ENCODE peak calls at places on chromosomes 13 and 19, in seven cellular contexts. One of them, this sample, is unnamed.

GRCh38 chr13:23583491-23583890 is 13.3 kb downstream of the TNFRSF19 start:
- DNase-seq in adipocyte: no peak
- DNase-seq in C1 segment of cervical spinal cord: no peak
- DNase-seq in nucleus accumbens: no peak
- DNase-seq in iris pigment epithelial cell: no peak
- DNase-seq in cardiac muscle cell: peak
- DNase-seq in neural crest cell: no peak
- DNase-seq in this sample: no peak

GRCh38 chr13:50936681-50937080 is 27.1 kb downstream of the RNASEH2B start:
- DNase-seq in iris pigment epithelial cell: peak
- DNase-seq in C1 segment of cervical spinal cord: no peak
- DNase-seq in cardiac muscle cell: peak
- DNase-seq in neural crest cell: no peak
- DNase-seq in adipocyte: peak
- DNase-seq in nucleus accumbens: no peak
- DNase-seq in this sample: no peak

GRCh38 chr13:72290962-72291681 is 424.1 kb upstream of the DACH1 start:
- DNase-seq in cardiac muscle cell: peak
- DNase-seq in neural crest cell: no peak
- DNase-seq in C1 segment of cervical spinal cord: no peak
- DNase-seq in adipocyte: peak
- DNase-seq in nucleus accumbens: no peak
- DNase-seq in iris pigment epithelial cell: peak
- DNase-seq in this sample: no peak

GRCh38 chr19:3668331-3669133 is 31.7 kb downstream of the PIP5K1C start:
- DNase-seq in neural crest cell: no peak
- DNase-seq in nucleus accumbens: no peak
- DNase-seq in cardiac muscle cell: peak
- DNase-seq in C1 segment of cervical spinal cord: no peak
- DNase-seq in iris pigment epithelial cell: peak
- DNase-seq in adipocyte: peak
- DNase-seq in this sample: peak

GRCh38 chr19:12450817-12451216 is 10.0 kb upstream of the ZNF443 start:
- DNase-seq in iris pigment epithelial cell: peak
- DNase-seq in neural crest cell: no peak
- DNase-seq in nucleus accumbens: no peak
- DNase-seq in adipocyte: no peak
- DNase-seq in cardiac muscle cell: no peak
- DNase-seq in C1 segment of cervical spinal cord: no peak
- DNase-seq in this sample: no peak

GRCh38 chr13:23617551-23618014 is 47.4 kb downstream of the TNFRSF19 start:
- DNase-seq in C1 segment of cervical spinal cord: no peak
- DNase-seq in nucleus accumbens: no peak
- DNase-seq in adipocyte: peak
- DNase-seq in iris pigment epithelial cell: peak
- DNase-seq in neural crest cell: no peak
- DNase-seq in cardiac muscle cell: peak
- DNase-seq in this sample: no peak

GRCh38 chr13:90968510-90968909 is 379.0 kb upstream of the MIR17HG start:
- DNase-seq in nucleus accumbens: no peak
- DNase-seq in neural crest cell: peak
- DNase-seq in iris pigment epithelial cell: peak
- DNase-seq in C1 segment of cervical spinal cord: no peak
- DNase-seq in adipocyte: peak
- DNase-seq in cardiac muscle cell: peak
- DNase-seq in this sample: no peak

GRCh38 chr13:59641758-59642157 is 522.0 kb downstream of the DIAPH3 start:
- DNase-seq in adipocyte: peak
- DNase-seq in iris pigment epithelial cell: no peak
- DNase-seq in C1 segment of cervical spinal cord: no peak
- DNase-seq in cardiac muscle cell: peak
- DNase-seq in nucleus accumbens: no peak
- DNase-seq in neural crest cell: no peak
- DNase-seq in this sample: no peak

GRCh38 chr13:97308735-97309429 is 86.7 kb downstream of the MBNL2 start:
- DNase-seq in C1 segment of cervical spinal cord: no peak
- DNase-seq in nucleus accumbens: no peak
- DNase-seq in neural crest cell: no peak
- DNase-seq in iris pigment epithelial cell: no peak
- DNase-seq in adipocyte: peak
- DNase-seq in cardiac muscle cell: no peak
- DNase-seq in this sample: no peak

GRCh38 chr19:50711196-50711595 is 8.4 kb downstream of the SHANK1 start:
- DNase-seq in C1 segment of cervical spinal cord: no peak
- DNase-seq in adipocyte: no peak
- DNase-seq in neural crest cell: no peak
- DNase-seq in iris pigment epithelial cell: no peak
- DNase-seq in nucleus accumbens: no peak
- DNase-seq in cardiac muscle cell: no peak
- DNase-seq in this sample: no peak

GRCh38 chr13:50928609-50929274 is 19.2 kb downstream of the RNASEH2B start:
- DNase-seq in adipocyte: no peak
- DNase-seq in nucleus accumbens: no peak
- DNase-seq in cardiac muscle cell: peak
- DNase-seq in neural crest cell: no peak
- DNase-seq in iris pigment epithelial cell: no peak
- DNase-seq in C1 segment of cervical spinal cord: no peak
- DNase-seq in this sample: no peak

GRCh38 chr13:34513526-34513925 is 428.5 kb upstream of the NBEA start:
- DNase-seq in cardiac muscle cell: no peak
- DNase-seq in neural crest cell: no peak
- DNase-seq in iris pigment epithelial cell: peak
- DNase-seq in adipocyte: peak
- DNase-seq in nucleus accumbens: no peak
- DNase-seq in C1 segment of cervical spinal cord: no peak
- DNase-seq in this sample: no peak